ENCODE peak calls at places on chromosomes 6 and 20, in six cellular contexts. P is H9, U is neuronal stem cell, S is mesenchymal stem cell, I is H1, R is trophoblast cell. C is an unnamed sample.

GRCh38 chr6:28425942-28426541 is 17.2 kb downstream of the ZSCAN23 start:
- DNase-seq in I (no peak), P (no peak), R (no peak), S (no peak), U (no peak), C (no peak)

GRCh38 chr6:32148722-32149576 is 2.8 kb downstream of the PRRT1 start:
- DNase-seq in S (peak), R (peak), I (peak), P (peak), U (no peak), C (no peak)

GRCh38 chr6:166998256-166999144 is 697 bp upstream of the CEP43 start:
- DNase-seq in U (peak), I (no peak), P (peak), S (no peak), R (peak), C (no peak)

GRCh38 chr6:155936551-155936950 is 480.9 kb upstream of the NOX3 start:
- DNase-seq in P (no peak), I (no peak), U (no peak), S (no peak), R (no peak), C (no peak)

GRCh38 chr20:53660947-53661381 is 67.3 kb upstream of the ZNF217 start:
- DNase-seq in I (no peak), U (no peak), R (no peak), P (no peak), S (no peak), C (peak)

GRCh38 chr6:41607736-41608135 is 30.5 kb upstream of the MDFI start:
- DNase-seq in S (no peak), U (no peak), P (no peak), I (no peak), R (no peak), C (no peak)

GRCh38 chr6:27096834-27097511 is 150.5 kb upstream of the PRSS16 start:
- DNase-seq in R (peak), S (peak), I (peak), P (peak), U (no peak), C (peak)

GRCh38 chr6:141203902-141204575 is 928.7 kb upstream of the GJE1 start:
- DNase-seq in P (no peak), I (no peak), U (no peak), R (no peak), S (peak), C (peak)

GRCh38 chr6:1436334-1437306 is 47.2 kb downstream of the FOXF2 start:
- DNase-seq in P (peak), I (no peak), S (peak), R (peak), U (peak), C (peak)

GRCh38 chr20:59074456-59074855 is 31.9 kb upstream of the PRELID3B start:
- DNase-seq in R (no peak), S (no peak), P (no peak), U (no peak), I (no peak), C (peak)

GRCh38 chr6:70353343-70353913 is 50.5 kb upstream of the COL9A1 start:
- DNase-seq in P (no peak), S (no peak), R (no peak), I (no peak), U (no peak), C (no peak)

GRCh38 chr6:15063253-15063853 is 182.5 kb upstream of the JARID2 start:
- DNase-seq in S (peak), I (no peak), R (peak), U (no peak), P (no peak), C (peak)

GRCh38 chr20:25271486-25272222 is 23.8 kb downstream of the PYGB start:
- DNase-seq in S (no peak), R (no peak), P (no peak), I (no peak), U (no peak), C (no peak)

GRCh38 chr6:36621371-36621855 is 27.3 kb downstream of the SRSF3 start:
- DNase-seq in P (no peak), U (no peak), I (no peak), R (no peak), S (no peak), C (no peak)

GRCh38 chr6:32085759-32086458 is 23.2 kb downstream of the TNXB start:
- DNase-seq in P (no peak), I (no peak), S (no peak), U (no peak), R (no peak), C (no peak)

GRCh38 chr6:36196049-36196879 is at the start of gene BRPF3:
- DNase-seq in P (peak), I (no peak), R (peak), S (peak), U (peak), C (peak)

GRCh38 chr6:30798501-30798900 is 54.2 kb upstream of the IER3 start:
- DNase-seq in R (no peak), U (no peak), P (no peak), I (no peak), S (no peak), C (peak)

GRCh38 chr6:49637333-49637698 is 677 bp upstream of the RHAG start:
- DNase-seq in I (no peak), S (no peak), R (no peak), U (no peak), P (no peak), C (no peak)

GRCh38 chr6:97292671-97293070 is 9.7 kb upstream of the MMS22L start:
- DNase-seq in U (no peak), S (peak), P (no peak), R (no peak), I (no peak), C (peak)
- H3K14ac ChIP-seq in U (no peak), S (no peak), P (no peak), R (no peak), I (no peak), C (no peak)

DNA sequence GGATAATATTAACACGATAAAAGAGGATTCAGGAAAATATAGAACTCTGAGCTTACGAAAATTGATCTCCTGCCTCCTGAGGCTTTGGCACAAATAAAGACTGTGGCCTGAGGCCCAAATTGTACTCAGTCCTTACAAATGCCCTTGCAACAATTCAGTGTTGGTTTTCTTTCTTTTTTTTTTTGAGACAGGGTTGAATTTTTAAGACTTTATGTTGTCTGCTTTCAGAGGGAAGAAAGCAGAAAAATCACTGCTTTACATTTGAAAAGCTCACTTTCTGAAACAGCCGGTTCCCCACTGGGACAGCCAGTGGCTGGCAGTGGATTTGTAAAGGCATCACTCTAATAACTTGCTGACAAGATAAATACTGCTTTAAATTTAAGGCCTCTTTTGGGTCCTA is 290.5 kb downstream of the SLC35F1 start:
- DNase-seq in R (no peak), I (peak), P (peak), U (no peak), S (no peak), C (no peak)
- H3K14ac ChIP-seq in R (no peak), I (no peak), P (no peak), U (no peak), S (no peak), C (no peak)

GRCh38 chr6:71889366-71889765 is 3.0 kb downstream of the RIMS1 start:
- DNase-seq in U (no peak), S (no peak), R (no peak), P (no peak), I (no peak), C (no peak)

GRCh38 chr6:71887744-71888115 is 1.4 kb downstream of the RIMS1 start:
- DNase-seq in I (no peak), U (no peak), S (no peak), P (no peak), R (no peak), C (no peak)

GRCh38 chr6:71888720-71889340 is 2.5 kb downstream of the RIMS1 start:
- DNase-seq in I (no peak), R (no peak), U (no peak), P (no peak), S (no peak), C (no peak)

GRCh38 chr6:71887006-71887743 is 825 bp downstream of the RIMS1 start:
- DNase-seq in I (no peak), S (no peak), U (peak), P (peak), R (no peak), C (no peak)

GRCh38 chr6:71892641-71893040 is 6.3 kb downstream of the RIMS1 start:
- DNase-seq in P (no peak), U (no peak), R (no peak), S (no peak), I (no peak), C (no peak)
- H3K14ac ChIP-seq in P (no peak), U (no peak), R (no peak), S (no peak), I (no peak), C (no peak)

GRCh38 chr20:23514848-23515247 is 23.9 kb downstream of the CST8 start:
- DNase-seq in R (peak), S (no peak), P (no peak), I (no peak), U (no peak), C (no peak)
- H3K14ac ChIP-seq in R (no peak), S (no peak), P (no peak), I (no peak), U (no peak), C (no peak)

DNA sequence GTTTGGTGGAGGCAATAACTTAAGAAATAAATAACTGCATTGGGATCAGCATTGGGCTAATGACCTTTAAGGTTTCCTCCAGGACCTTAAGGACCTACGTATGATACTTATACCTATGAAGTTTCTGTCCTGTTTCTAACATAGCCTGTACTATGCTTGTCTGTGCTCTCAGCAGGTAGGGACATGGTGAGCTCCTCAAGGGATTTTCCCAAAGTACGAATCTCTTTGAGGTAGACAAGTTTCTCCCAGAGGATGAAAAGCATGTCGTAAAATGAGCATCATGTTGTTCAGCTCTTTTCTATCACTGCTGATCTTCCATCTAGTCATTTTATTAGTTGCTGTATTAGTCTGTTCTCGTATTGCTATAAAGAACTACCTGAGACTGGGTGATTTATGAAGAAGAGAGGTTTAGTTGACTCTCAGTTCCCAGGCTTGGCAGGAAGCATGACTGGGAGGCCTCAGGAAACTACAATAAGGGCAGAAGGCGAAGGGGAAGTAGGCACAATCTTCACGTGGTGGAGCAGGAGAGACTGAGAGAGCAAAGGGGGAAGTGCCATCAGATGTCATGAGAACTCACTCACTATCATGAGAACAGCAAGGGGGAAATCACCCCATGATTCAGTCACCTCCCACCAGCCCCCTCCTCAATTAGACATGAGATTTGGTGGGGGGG is 77.8 kb upstream of the TGM3 start:
- DNase-seq in U (no peak), I (no peak), P (no peak), R (peak), S (no peak), C (no peak)
- H3K14ac ChIP-seq in U (no peak), I (no peak), P (no peak), R (no peak), S (no peak), C (no peak)

GRCh38 chr20:22862645-22863230 is 172.4 kb upstream of the SSTR4 start:
- DNase-seq in R (peak), P (no peak), I (no peak), U (no peak), S (no peak), C (no peak)

GRCh38 chr20:22861990-22862389 is 173.1 kb upstream of the SSTR4 start:
- DNase-seq in R (no peak), S (no peak), P (no peak), I (no peak), U (no peak), C (no peak)

GRCh38 chr20:22863881-22864280 is 171.2 kb upstream of the SSTR4 start:
- DNase-seq in R (no peak), I (no peak), P (no peak), U (no peak), S (no peak), C (no peak)

GRCh38 chr20:22866757-22867425 is 168.2 kb upstream of the SSTR4 start:
- DNase-seq in S (peak), I (no peak), U (no peak), R (no peak), P (no peak), C (no peak)

GRCh38 chr20:22861231-22861980 is 173.7 kb upstream of the SSTR4 start:
- DNase-seq in S (peak), R (no peak), I (no peak), U (no peak), P (no peak), C (peak)
- H3K14ac ChIP-seq in S (no peak), R (no peak), I (no peak), U (no peak), P (no peak), C (no peak)

GRCh38 chr6:8623441-8623840 is 188.1 kb upstream of the SLC35B3 start:
- DNase-seq in U (no peak), S (no peak), R (peak), P (no peak), I (no peak), C (no peak)
- H3K14ac ChIP-seq in U (no peak), S (no peak), R (no peak), P (no peak), I (no peak), C (no peak)

DNA sequence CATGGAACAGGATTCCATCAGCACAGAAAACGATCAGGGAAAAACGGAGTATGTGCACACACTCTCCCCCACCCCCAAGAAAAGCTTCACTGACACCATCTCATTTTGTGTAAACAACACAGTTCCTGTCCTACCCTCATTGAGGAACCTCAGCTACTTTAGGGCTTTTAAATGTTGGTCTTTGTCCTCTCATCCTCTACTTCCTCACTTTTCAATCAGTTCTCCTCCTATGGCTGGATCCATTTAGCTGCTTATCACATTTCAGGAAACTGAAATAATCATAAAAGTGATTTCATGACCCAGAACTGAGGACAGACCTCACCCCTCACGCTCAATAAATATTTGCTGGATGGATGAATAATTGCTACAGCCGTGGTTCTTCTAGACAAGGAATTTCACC is 33.1 kb upstream of the PNRC1 start:
- DNase-seq in U (no peak), S (peak), P (no peak), I (no peak), R (no peak), C (no peak)
- H3K14ac ChIP-seq in U (no peak), S (no peak), P (no peak), I (no peak), R (no peak), C (no peak)

C was measured in IMR-90.